ENCODE peak calls at places on chromosomes 2 and 18, in four cellular contexts. L is IMR-90, H is A549, P is GM12878. X is an unnamed sample.

GRCh38 chr2:85866165-85866659 is 22.6 kb downstream of the ST3GAL5 start:
- DNase-seq in L (no peak), H (no peak), P (no peak), X (no peak)

GRCh38 chr18:58682429-58683069 is 11.3 kb downstream of the MALT1 start:
- DNase-seq in L (peak), H (no peak), P (no peak), X (peak)

GRCh38 chr2:200042102-200042735 is 86.8 kb downstream of the MAIP1 start:
- DNase-seq in L (peak), P (no peak), H (no peak), X (no peak)

GRCh38 chr2:160062283-160063005 is at the start of gene PLA2R1:
- DNase-seq in H (peak), L (peak), P (no peak), X (no peak)

GRCh38 chr18:22703883-22704626 is 229.1 kb upstream of the RBBP8 start:
- DNase-seq in H (peak), L (peak), P (no peak), X (peak)

GRCh38 chr2:234330902-234331301 is 166.0 kb downstream of the ARL4C start:
- DNase-seq in P (no peak), L (no peak), H (no peak), X (no peak)

GRCh38 chr2:214005337-214005736 is 405.5 kb upstream of the VWC2L start:
- DNase-seq in H (no peak), P (no peak), L (peak), X (no peak)

GRCh38 chr2:126788652-126789051 is 110.0 kb upstream of the TEX51 start:
- DNase-seq in P (no peak), L (no peak), H (no peak), X (no peak)

GRCh38 chr18:79782566-79783308 is 15.0 kb upstream of the KCNG2 start:
- DNase-seq in L (no peak), H (no peak), P (no peak), X (no peak)

GRCh38 chr2:138294451-138294850 is 207.1 kb upstream of the SPOPL start:
- DNase-seq in L (no peak), P (no peak), H (no peak), X (no peak)

GRCh38 chr2:43086451-43087221 is 139.8 kb downstream of the ZFP36L2 start:
- DNase-seq in L (peak), H (peak), P (no peak), X (peak)

GRCh38 chr18:48152549-48152948 is 222.1 kb upstream of the SMAD2 start:
- DNase-seq in H (no peak), P (no peak), L (no peak), X (no peak)

GRCh38 chr2:135055182-135055786 is 3.2 kb downstream of the RAB3GAP1 start:
- DNase-seq in P (no peak), H (no peak), L (peak), X (no peak)

GRCh38 chr2:59413751-59414570 is 1139.5 kb downstream of the BCL11A start:
- DNase-seq in P (no peak), H (no peak), L (no peak), X (no peak)

DNA sequence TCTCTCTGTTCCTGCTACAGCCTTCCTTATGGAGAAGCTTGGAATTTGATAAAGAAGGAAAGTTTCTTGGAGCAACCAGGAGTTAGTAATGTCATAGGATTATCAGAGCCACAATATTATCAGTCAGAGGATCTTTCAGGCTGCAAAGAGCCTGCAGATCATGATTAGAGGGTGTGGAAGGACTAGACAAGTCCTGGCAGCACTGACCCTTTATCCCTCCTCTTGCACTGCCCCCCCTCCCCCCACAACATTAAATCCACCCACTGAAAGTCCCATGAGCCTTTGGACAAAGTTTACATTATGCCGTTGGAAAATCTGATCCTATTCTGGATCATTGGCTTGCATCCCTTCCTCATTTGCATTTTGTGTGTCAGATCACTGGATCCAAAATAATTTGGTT is 18.7 kb upstream of the IMPA2 start:
- DNase-seq in P (no peak), H (no peak), L (no peak), X (no peak)
- TF ChIP-seq RAD21 in P (no peak), H (no peak), L (no peak), X (no peak)

GRCh38 chr2:132668986-132669853 is 785 bp downstream of the LYPD1 start:
- DNase-seq in P (no peak), H (no peak), L (no peak), X (no peak)
- TF ChIP-seq RAD21 in P (no peak), H (peak), L (no peak), X (no peak)

GRCh38 chr18:4403836-4404235 is 51.3 kb downstream of the DLGAP1 start:
- DNase-seq in P (no peak), L (no peak), H (no peak), X (no peak)

GRCh38 chr18:4400911-4401310 is 54.2 kb downstream of the DLGAP1 start:
- DNase-seq in L (no peak), H (no peak), P (no peak), X (no peak)

DNA sequence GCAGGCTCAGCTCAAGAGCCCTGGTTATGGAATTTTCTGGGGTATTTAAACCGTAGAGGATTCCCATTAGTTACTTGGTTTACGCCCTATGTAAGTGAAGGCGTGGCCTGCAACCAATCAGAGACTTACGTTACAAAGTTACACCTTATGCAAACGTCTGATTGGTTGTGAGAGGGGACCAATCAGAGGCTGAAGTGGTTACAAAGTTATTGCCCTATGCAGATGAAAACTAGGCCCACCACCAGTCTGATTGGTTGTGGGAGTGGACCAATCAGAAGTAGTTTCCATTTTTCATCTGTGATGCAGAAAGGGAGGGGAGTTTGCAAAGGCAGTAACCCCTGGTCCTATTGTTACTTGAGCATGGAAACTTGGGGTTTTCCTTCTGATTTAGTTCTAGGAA is 49.1 kb downstream of the DLGAP1 start:
- DNase-seq in P (no peak), H (no peak), L (no peak), X (no peak)
- TF ChIP-seq RAD21 in P (no peak), H (no peak), L (no peak), X (no peak)

GRCh38 chr2:204950695-204951094 is 405.4 kb downstream of the PARD3B start:
- DNase-seq in P (no peak), L (peak), H (no peak), X (no peak)
- TF ChIP-seq RAD21 in P (no peak), L (no peak), H (no peak), X (no peak)

GRCh38 chr2:187435078-187435477 is 13.0 kb downstream of the CALCRL start:
- DNase-seq in P (no peak), H (no peak), L (no peak), X (no peak)

GRCh38 chr2:187435756-187436155 is 12.3 kb downstream of the CALCRL start:
- DNase-seq in P (no peak), L (no peak), H (no peak), X (no peak)

GRCh38 chr2:187431911-187432310 is 16.1 kb downstream of the CALCRL start:
- DNase-seq in L (no peak), H (no peak), P (no peak), X (no peak)

GRCh38 chr2:187434342-187434785 is 13.7 kb downstream of the CALCRL start:
- DNase-seq in P (no peak), H (no peak), L (peak), X (no peak)

DNA sequence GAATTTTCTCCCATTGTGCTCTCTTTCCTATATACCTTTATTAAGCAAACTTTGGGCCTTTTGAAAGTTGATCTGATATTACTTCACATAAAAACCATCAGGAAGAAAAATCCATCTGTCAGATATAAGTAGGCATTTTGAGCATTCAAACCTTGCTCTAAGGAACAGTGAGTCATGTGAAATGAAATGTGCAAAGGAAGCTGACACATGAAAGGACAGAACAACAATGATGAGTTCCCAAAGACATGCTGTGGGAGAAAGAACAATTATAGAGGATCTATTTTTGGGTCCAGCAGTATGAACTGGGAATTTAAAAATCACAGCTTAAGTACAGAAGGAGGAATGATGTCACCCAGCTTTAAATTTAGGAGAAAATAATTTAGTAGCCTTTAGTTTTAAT is 18.1 kb downstream of the CALCRL start:
- DNase-seq in H (no peak), L (peak), P (no peak), X (no peak)
- TF ChIP-seq RAD21 in H (no peak), L (no peak), P (no peak), X (no peak)

DNA sequence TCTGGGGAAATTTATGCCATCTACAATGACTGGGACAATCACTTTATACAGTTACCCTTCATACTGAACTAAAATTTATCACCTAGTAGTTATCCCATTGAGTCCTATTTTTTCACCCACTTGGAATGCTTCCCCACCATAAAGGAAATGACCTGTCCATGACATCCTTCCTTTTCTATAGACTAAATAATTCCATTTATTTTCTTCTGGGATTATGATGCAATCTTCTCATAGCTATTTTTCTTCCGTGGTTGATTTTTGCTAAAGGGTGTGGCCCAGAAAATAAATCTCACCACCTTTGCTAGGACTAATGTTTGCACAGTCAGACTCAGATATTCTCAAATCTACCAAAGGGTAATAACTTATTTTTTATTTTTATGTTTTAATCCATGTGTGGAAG is 186.1 kb upstream of the NRXN1 start:
- DNase-seq in P (no peak), H (no peak), L (no peak), X (no peak)
- TF ChIP-seq RAD21 in P (no peak), H (no peak), L (no peak), X (no peak)

GRCh38 chr2:12824771-12825363 is 108.1 kb downstream of the TRIB2 start:
- DNase-seq in H (no peak), L (no peak), P (no peak), X (no peak)
- TF ChIP-seq RAD21 in H (no peak), L (no peak), P (no peak), X (no peak)

DNA sequence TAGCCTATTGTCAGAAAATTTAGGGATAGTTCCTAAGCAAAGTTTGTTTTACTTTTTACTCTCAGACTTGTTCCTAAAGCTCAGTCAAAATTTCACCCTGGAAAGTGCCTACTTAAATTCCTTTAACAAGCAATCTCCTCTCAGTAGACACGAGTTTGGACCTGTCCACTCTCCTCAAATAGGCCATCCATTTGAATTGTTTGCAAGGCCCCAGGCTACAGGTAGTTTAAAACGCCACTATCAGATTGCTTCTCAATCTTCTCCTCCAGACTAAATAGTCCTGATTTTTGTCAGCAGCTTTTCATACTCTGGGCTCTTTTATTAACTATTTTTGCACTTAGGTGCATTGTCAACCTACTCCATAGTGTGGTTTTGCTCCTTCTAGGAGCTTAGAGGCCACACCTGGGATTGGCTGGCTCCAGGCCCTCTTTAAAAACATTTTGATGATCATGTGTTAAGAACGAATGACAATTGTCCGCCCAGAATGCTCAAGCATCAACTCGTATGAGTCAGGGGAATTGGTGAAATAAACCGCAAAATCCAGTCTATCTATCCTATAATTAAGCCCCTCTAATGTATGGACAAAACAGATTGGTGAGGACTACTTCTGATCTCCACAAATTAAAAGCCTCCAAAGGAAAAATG is 333.7 kb upstream of the TNP1 start:
- DNase-seq in L (no peak), H (no peak), P (no peak), X (no peak)
- TF ChIP-seq RAD21 in L (no peak), H (no peak), P (no peak), X (no peak)

GRCh38 chr2:1997409-1997808 is 253.1 kb upstream of the PXDN start:
- DNase-seq in L (no peak), P (no peak), H (no peak), X (no peak)

GRCh38 chr2:1997976-1998375 is 253.7 kb upstream of the PXDN start:
- DNase-seq in P (no peak), H (no peak), L (no peak), X (no peak)

GRCh38 chr2:1995584-1995983 is 251.3 kb upstream of the PXDN start:
- DNase-seq in L (no peak), P (no peak), H (no peak), X (no peak)

GRCh38 chr2:1995086-1995485 is 250.8 kb upstream of the PXDN start:
- DNase-seq in H (no peak), P (no peak), L (no peak), X (no peak)

DNA sequence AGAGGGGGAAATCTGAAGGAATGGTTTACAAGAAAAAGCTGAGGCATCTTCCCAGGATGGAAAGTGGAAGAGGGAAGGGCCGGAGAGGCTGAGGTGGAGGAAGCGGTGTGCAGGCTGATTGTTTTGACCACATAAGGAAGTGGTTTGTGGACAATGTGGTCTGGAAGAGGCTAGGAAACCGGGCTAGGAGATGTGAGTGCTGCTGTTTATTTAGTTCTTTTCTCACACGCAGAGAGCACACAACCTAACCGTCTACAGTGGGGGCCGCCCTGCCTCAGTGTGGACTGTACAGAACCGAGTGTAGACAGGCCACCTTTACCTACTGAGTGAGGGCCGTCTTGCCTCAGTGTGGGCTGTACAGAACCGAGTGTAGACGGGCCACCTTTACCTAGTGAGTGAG is 251.7 kb upstream of the PXDN start:
- DNase-seq in P (no peak), L (no peak), H (no peak), X (no peak)
- TF ChIP-seq RAD21 in P (no peak), L (no peak), H (no peak), X (no peak)

GRCh38 chr2:10265328-10266132 is 37.2 kb upstream of the HPCAL1 start:
- DNase-seq in L (no peak), H (no peak), P (no peak), X (no peak)
- TF ChIP-seq RAD21 in L (no peak), H (no peak), P (no peak), X (no peak)

X was measured in HCT116.